ENCODE peak calls at places on chromosomes 5 and 9, in seven cellular contexts. C is effector memory CD4-positive, alpha-beta T cell; N is stimulated activated CD8-positive, alpha-beta memory T cell treated with anti-CD3 and anti-CD28 coated beads, Interleukin-7, amount 100 ng/mL, for 1 hour; Q is smooth muscle cell of the brain vasculature; Y is mammary epithelial cell; E is CD8-positive, alpha-beta T cell; S is amniotic stem cell. G is an unnamed sample.
A peak's percentile ranks its signal among the peaks of the same experiment; 100 is the strongest.

GRCh38 chr9:135267410-135267809 is 179.9 kb downstream of the OLFM1 start:
- DNase-seq in C (no peak), N (no peak), Q (no peak), Y (no peak), E (no peak), S (no peak), G (no peak)

GRCh38 chr5:107396351-107396690 is 274.4 kb downstream of the EFNA5 start:
- DNase-seq in C (no peak), N (no peak), Q (no peak), Y (no peak), E (no peak), S (no peak), G (no peak)

GRCh38 chr5:38756068-38756467 is 89.7 kb upstream of the OSMR start:
- DNase-seq in C (no peak), N (no peak), Q (no peak), Y (no peak), E (no peak), S (no peak), G (no peak)

GRCh38 chr5:156800982-156801381 is 49.1 kb upstream of the PPP1R2B start:
- DNase-seq in C (no peak), N (no peak), Q (no peak), Y (no peak), E (no peak), S (no peak), G (no peak)

GRCh38 chr9:137479315-137479861 is 20.3 kb upstream of the NSMF start:
- DNase-seq in C (no peak), N (no peak), Q (peak; percentile 86), Y (no peak), E (no peak), S (no peak), G (peak; percentile 88)

GRCh38 chr9:14136646-14137370 is 177.1 kb downstream of the NFIB start:
- DNase-seq in C (no peak), N (no peak), Q (no peak), Y (peak; percentile 74), E (no peak), S (no peak), G (no peak)

GRCh38 chr5:151950681-151951080 is 26.0 kb upstream of the GLRA1 start:
- DNase-seq in C (no peak), N (no peak), Q (no peak), Y (peak; percentile 29), E (no peak), S (no peak), G (no peak)

GRCh38 chr9:137882506-137882821 is 4.9 kb downstream of the CACNA1B start:
- DNase-seq in C (no peak), N (no peak), Q (no peak), Y (no peak), E (no peak), S (no peak), G (no peak)

GRCh38 chr9:135520916-135521607 is at the start of gene LCN1:
- DNase-seq in C (no peak), N (no peak), Q (no peak), Y (no peak), E (no peak), S (no peak), G (no peak)

GRCh38 chr9:33480094-33480493 is 6.4 kb upstream of the NOL6 start:
- DNase-seq in C (no peak), N (no peak), Q (no peak), Y (no peak), E (no peak), S (no peak), G (no peak)

GRCh38 chr9:127723013-127723412 is 7.1 kb downstream of the TTC16 start:
- DNase-seq in C (no peak), N (no peak), Q (no peak), Y (no peak), E (no peak), S (no peak), G (no peak)

GRCh38 chr5:98772415-98773213 is 849 bp upstream of the RGMB start:
- DNase-seq in C (peak; percentile 53), N (no peak), Q (no peak), Y (peak; percentile 90), E (peak; percentile 42), S (peak; percentile 87), G (no peak)

GRCh38 chr5:150301170-150301505 is 1.6 kb downstream of the ARSI start:
- DNase-seq in C (no peak), N (no peak), Q (no peak), Y (no peak), E (no peak), S (no peak), G (no peak)

GRCh38 chr9:135512241-135512603 is 9.0 kb upstream of the LCN1 start:
- DNase-seq in C (no peak), N (no peak), Q (no peak), Y (no peak), E (no peak), S (no peak), G (no peak)

GRCh38 chr9:130846487-130847305 is 11.6 kb downstream of the ABL1 start:
- DNase-seq in C (no peak), N (no peak), Q (no peak), Y (peak; percentile 54), E (no peak), S (peak; percentile 49), G (no peak)

GRCh38 chr9:19665146-19665863 is 123.5 kb downstream of the SLC24A2 start:
- DNase-seq in C (no peak), N (no peak), Q (no peak), Y (no peak), E (no peak), S (no peak), G (no peak)

GRCh38 chr5:157464518-157465171 is 4.6 kb downstream of the NIPAL4 start:
- DNase-seq in C (no peak), N (no peak), Q (peak; percentile 51), Y (peak; percentile 96), E (no peak), S (peak; percentile 50), G (peak; percentile 34)

GRCh38 chr5:59766394-59766793 is 127.1 kb downstream of the PDE4D start:
- DNase-seq in C (no peak), N (no peak), Q (no peak), Y (no peak), E (no peak), S (no peak), G (no peak)

GRCh38 chr9:95182854-95183563 is 134.5 kb downstream of the FANCC start:
- DNase-seq in C (no peak), N (no peak), Q (peak; percentile 45), Y (no peak), E (no peak), S (no peak), G (no peak)

GRCh38 chr9:89000973-89001916 is 10.0 kb downstream of the S1PR3 start:
- DNase-seq in C (peak; percentile 11), N (peak; percentile 32), Q (peak; percentile 78), Y (peak; percentile 61), E (peak; percentile 66), S (peak; percentile 88), G (peak; percentile 84)

GRCh38 chr9:6758418-6759113 is 793 bp downstream of the KDM4C start:
- DNase-seq in C (peak; percentile 58), N (peak; percentile 14), Q (peak; percentile 10), Y (peak; percentile 75), E (peak; percentile 49), S (no peak), G (no peak)

GRCh38 chr5:39073759-39074008 is 515 bp downstream of the RICTOR start:
- DNase-seq in C (no peak), N (no peak), Q (no peak), Y (no peak), E (no peak), S (no peak), G (no peak)

GRCh38 chr9:92669527-92669889 is 423 bp downstream of the IPPK start:
- DNase-seq in C (no peak), N (no peak), Q (no peak), Y (no peak), E (peak; percentile 13), S (peak; percentile 12), G (no peak)

GRCh38 chr5:149493316-149493715 is 57.9 kb downstream of the CSNK1A1 start:
- DNase-seq in C (no peak), N (no peak), Q (no peak), Y (no peak), E (no peak), S (no peak), G (no peak)

GRCh38 chr5:108216890-108217289 is 165.0 kb downstream of the FBXL17 start:
- DNase-seq in C (no peak), N (no peak), Q (no peak), Y (peak; percentile 20), E (no peak), S (no peak), G (no peak)

GRCh38 chr5:52604151-52604550 is 183.6 kb upstream of the ITGA1 start:
- DNase-seq in C (no peak), N (no peak), Q (no peak), Y (no peak), E (no peak), S (no peak), G (no peak)

GRCh38 chr9:32782476-32783167 is 718 bp upstream of the TMEM215 start:
- DNase-seq in C (no peak), N (no peak), Q (no peak), Y (no peak), E (no peak), S (no peak), G (no peak)

GRCh38 chr5:139177809-139178581 is 20.2 kb downstream of the SIL1 start:
- DNase-seq in C (no peak), N (no peak), Q (no peak), Y (no peak), E (no peak), S (no peak), G (no peak)

GRCh38 chr9:95250462-95251058 is 66.9 kb downstream of the FANCC start:
- DNase-seq in C (no peak), N (no peak), Q (no peak), Y (no peak), E (no peak), S (no peak), G (no peak)

GRCh38 chr9:106588601-106589000 is 274.4 kb upstream of the ZNF462 start:
- DNase-seq in C (no peak), N (no peak), Q (no peak), Y (peak; percentile 88), E (no peak), S (no peak), G (no peak)

GRCh38 chr5:120368923-120369715 is 95.0 kb upstream of the PRR16 start:
- DNase-seq in C (no peak), N (no peak), Q (no peak), Y (peak; percentile 91), E (no peak), S (no peak), G (peak; percentile 5)